ENCODE peak calls at places on chromosomes 1 and 21, in eight cellular contexts. One of them, this sample, is unnamed.

GRCh38 chr1:227445092-227445674 is 118.2 kb upstream of the ZNF678 start:
- DNase-seq in GM12878: no peak
- DNase-seq in sigmoid colon: no peak
- DNase-seq in SK-N-SH: no peak
- DNase-seq in GM12891: no peak
- DNase-seq in suprapubic skin: no peak
- DNase-seq in K562: no peak
- DNase-seq in HCT116: no peak
- DNase-seq in this sample: no peak

GRCh38 chr1:53625049-53625448 is 113.9 kb downstream of the GLIS1 start:
- DNase-seq in GM12878: no peak
- DNase-seq in HCT116: no peak
- DNase-seq in sigmoid colon: no peak
- DNase-seq in SK-N-SH: no peak
- DNase-seq in GM12891: no peak
- DNase-seq in suprapubic skin: peak
- DNase-seq in K562: no peak
- DNase-seq in this sample: no peak

GRCh38 chr1:194889310-194889709 is 1702.9 kb upstream of the B3GALT2 start:
- DNase-seq in GM12878: no peak
- DNase-seq in K562: no peak
- DNase-seq in suprapubic skin: no peak
- DNase-seq in HCT116: no peak
- DNase-seq in SK-N-SH: no peak
- DNase-seq in GM12891: no peak
- DNase-seq in sigmoid colon: no peak
- DNase-seq in this sample: no peak

GRCh38 chr1:241702436-241702835 is 50.4 kb downstream of the WDR64 start:
- DNase-seq in SK-N-SH: no peak
- DNase-seq in GM12891: no peak
- DNase-seq in sigmoid colon: no peak
- DNase-seq in GM12878: no peak
- DNase-seq in suprapubic skin: no peak
- DNase-seq in K562: no peak
- DNase-seq in HCT116: no peak
- DNase-seq in this sample: no peak

GRCh38 chr1:248800459-248800858 is 25.3 kb downstream of the SH3BP5L start:
- DNase-seq in K562: no peak
- DNase-seq in GM12878: peak
- DNase-seq in sigmoid colon: no peak
- DNase-seq in HCT116: no peak
- DNase-seq in SK-N-SH: no peak
- DNase-seq in GM12891: no peak
- DNase-seq in suprapubic skin: no peak
- DNase-seq in this sample: no peak

GRCh38 chr1:66231162-66232077 is 302.5 kb upstream of the SGIP1 start:
- DNase-seq in GM12891: no peak
- DNase-seq in HCT116: peak
- DNase-seq in K562: no peak
- DNase-seq in GM12878: no peak
- DNase-seq in suprapubic skin: no peak
- DNase-seq in sigmoid colon: no peak
- DNase-seq in SK-N-SH: no peak
- DNase-seq in this sample: no peak

GRCh38 chr1:110466646-110467280 is 15.8 kb downstream of the PROK1 start:
- DNase-seq in HCT116: no peak
- DNase-seq in K562: no peak
- DNase-seq in SK-N-SH: no peak
- DNase-seq in GM12891: no peak
- DNase-seq in sigmoid colon: no peak
- DNase-seq in GM12878: no peak
- DNase-seq in suprapubic skin: no peak
- DNase-seq in this sample: no peak

GRCh38 chr1:42992043-42992697 is 33.5 kb upstream of the SLC2A1 start:
- DNase-seq in GM12878: no peak
- DNase-seq in suprapubic skin: no peak
- DNase-seq in GM12891: no peak
- DNase-seq in sigmoid colon: no peak
- DNase-seq in HCT116: no peak
- DNase-seq in SK-N-SH: no peak
- DNase-seq in K562: no peak
- DNase-seq in this sample: no peak

GRCh38 chr1:82177190-82177589 is 376.5 kb downstream of the ADGRL2 start:
- DNase-seq in SK-N-SH: no peak
- DNase-seq in GM12891: no peak
- DNase-seq in suprapubic skin: no peak
- DNase-seq in K562: no peak
- DNase-seq in HCT116: no peak
- DNase-seq in sigmoid colon: no peak
- DNase-seq in GM12878: no peak
- DNase-seq in this sample: no peak

GRCh38 chr21:45004481-45005263 is 64.8 kb downstream of the SLX9 start:
- DNase-seq in sigmoid colon: no peak
- DNase-seq in suprapubic skin: no peak
- DNase-seq in HCT116: no peak
- DNase-seq in GM12891: no peak
- DNase-seq in K562: peak
- DNase-seq in GM12878: no peak
- DNase-seq in SK-N-SH: no peak
- DNase-seq in this sample: no peak

GRCh38 chr1:17272066-17272465 is 23.2 kb downstream of the PADI3 start:
- DNase-seq in suprapubic skin: no peak
- DNase-seq in SK-N-SH: no peak
- DNase-seq in K562: no peak
- DNase-seq in GM12891: no peak
- DNase-seq in HCT116: no peak
- DNase-seq in sigmoid colon: no peak
- DNase-seq in GM12878: no peak
- DNase-seq in this sample: no peak

GRCh38 chr1:17270891-17271765 is 22.2 kb downstream of the PADI3 start:
- DNase-seq in sigmoid colon: no peak
- DNase-seq in SK-N-SH: no peak
- DNase-seq in GM12891: no peak
- DNase-seq in HCT116: no peak
- DNase-seq in suprapubic skin: no peak
- DNase-seq in GM12878: no peak
- DNase-seq in K562: no peak
- DNase-seq in this sample: no peak

GRCh38 chr1:17274186-17275170 is 25.6 kb downstream of the PADI3 start:
- DNase-seq in GM12891: peak
- DNase-seq in K562: peak
- DNase-seq in sigmoid colon: peak
- DNase-seq in suprapubic skin: no peak
- DNase-seq in SK-N-SH: peak
- DNase-seq in GM12878: peak
- DNase-seq in HCT116: peak
- DNase-seq in this sample: peak

GRCh38 chr1:17273096-17273495 is 24.2 kb downstream of the PADI3 start:
- DNase-seq in HCT116: no peak
- DNase-seq in sigmoid colon: no peak
- DNase-seq in K562: no peak
- DNase-seq in GM12891: no peak
- DNase-seq in SK-N-SH: no peak
- DNase-seq in GM12878: no peak
- DNase-seq in suprapubic skin: no peak
- DNase-seq in this sample: no peak

DNA sequence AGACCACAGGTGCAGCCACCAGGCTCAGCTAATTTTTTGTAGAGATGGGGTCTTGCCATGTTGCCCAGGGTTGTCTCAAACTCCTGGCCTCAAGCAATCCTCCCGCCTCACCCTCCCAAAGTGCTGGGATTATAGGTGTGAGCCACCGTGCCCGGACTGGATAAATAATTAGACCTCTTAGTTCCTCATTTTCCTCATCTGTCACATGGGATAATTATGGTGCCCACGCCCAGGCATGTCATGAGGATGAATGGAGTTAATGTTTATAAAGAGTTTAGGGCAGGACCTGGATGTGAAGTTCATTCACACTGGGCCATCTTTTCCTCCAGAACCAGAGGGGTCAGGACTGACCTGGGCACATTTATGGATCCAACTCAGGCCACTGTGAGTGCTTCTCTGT is 23.7 kb downstream of the PADI3 start:
- DNase-seq in sigmoid colon: no peak
- DNase-seq in K562: no peak
- DNase-seq in GM12878: no peak
- DNase-seq in SK-N-SH: no peak
- DNase-seq in GM12891: no peak
- DNase-seq in suprapubic skin: no peak
- DNase-seq in HCT116: no peak
- DNase-seq in this sample: no peak
- TF ChIP-seq POLR2AphosphoS5 in sigmoid colon: no peak
- TF ChIP-seq POLR2AphosphoS5 in K562: no peak
- TF ChIP-seq POLR2AphosphoS5 in GM12878: no peak
- TF ChIP-seq POLR2AphosphoS5 in SK-N-SH: no peak
- TF ChIP-seq POLR2AphosphoS5 in GM12891: no peak
- TF ChIP-seq POLR2AphosphoS5 in suprapubic skin: no peak
- TF ChIP-seq POLR2AphosphoS5 in HCT116: no peak
- TF ChIP-seq POLR2AphosphoS5 in this sample: no peak

GRCh38 chr1:19780267-19780877 is 19.3 kb downstream of the TMCO4 start:
- DNase-seq in GM12891: no peak
- DNase-seq in sigmoid colon: no peak
- DNase-seq in SK-N-SH: no peak
- DNase-seq in HCT116: no peak
- DNase-seq in suprapubic skin: no peak
- DNase-seq in GM12878: no peak
- DNase-seq in K562: no peak
- DNase-seq in this sample: no peak
- TF ChIP-seq POLR2AphosphoS5 in GM12891: no peak
- TF ChIP-seq POLR2AphosphoS5 in sigmoid colon: no peak
- TF ChIP-seq POLR2AphosphoS5 in SK-N-SH: no peak
- TF ChIP-seq POLR2AphosphoS5 in HCT116: no peak
- TF ChIP-seq POLR2AphosphoS5 in suprapubic skin: no peak
- TF ChIP-seq POLR2AphosphoS5 in GM12878: no peak
- TF ChIP-seq POLR2AphosphoS5 in K562: no peak
- TF ChIP-seq POLR2AphosphoS5 in this sample: no peak

DNA sequence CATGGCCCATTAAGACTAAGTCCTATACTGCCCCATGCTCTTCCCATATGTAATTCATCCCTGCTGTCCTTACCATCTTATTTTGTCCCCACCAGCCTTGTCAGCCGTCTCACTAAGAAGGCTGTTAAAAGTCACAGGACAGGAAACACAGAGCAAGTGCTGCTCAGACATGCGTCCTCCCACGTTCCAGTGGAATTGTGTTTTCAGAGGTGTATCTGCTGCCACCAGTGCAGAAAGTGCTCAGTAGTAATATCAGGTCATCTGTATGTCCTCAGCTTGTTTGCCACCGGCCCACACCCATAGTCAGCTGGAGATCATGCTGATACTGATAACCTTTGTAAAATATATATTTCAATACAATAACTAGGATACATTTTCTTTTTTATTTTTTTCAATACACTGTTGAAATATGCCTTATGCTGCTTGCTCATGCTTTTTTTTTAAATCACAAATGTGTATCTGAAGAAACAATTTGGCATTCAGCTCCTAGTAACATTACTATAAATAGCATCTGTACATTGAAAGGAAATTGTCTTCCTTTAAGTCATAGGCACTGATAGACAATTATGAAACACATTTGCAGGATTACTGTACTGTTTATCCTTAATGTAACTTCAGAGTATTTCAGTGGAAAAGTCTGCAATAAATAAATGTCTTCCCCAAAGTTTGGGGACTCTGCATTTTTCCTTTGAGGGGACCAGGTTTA is 156.9 kb downstream of the EDEM3 start:
- DNase-seq in GM12878: no peak
- DNase-seq in HCT116: no peak
- DNase-seq in K562: no peak
- DNase-seq in sigmoid colon: no peak
- DNase-seq in GM12891: no peak
- DNase-seq in suprapubic skin: no peak
- DNase-seq in SK-N-SH: peak
- DNase-seq in this sample: no peak
- TF ChIP-seq POLR2AphosphoS5 in GM12878: no peak
- TF ChIP-seq POLR2AphosphoS5 in HCT116: no peak
- TF ChIP-seq POLR2AphosphoS5 in K562: no peak
- TF ChIP-seq POLR2AphosphoS5 in sigmoid colon: no peak
- TF ChIP-seq POLR2AphosphoS5 in GM12891: no peak
- TF ChIP-seq POLR2AphosphoS5 in suprapubic skin: no peak
- TF ChIP-seq POLR2AphosphoS5 in SK-N-SH: no peak
- TF ChIP-seq POLR2AphosphoS5 in this sample: no peak

GRCh38 chr1:41473738-41474362 is 10.6 kb downstream of the EDN2 start:
- DNase-seq in SK-N-SH: no peak
- DNase-seq in HCT116: no peak
- DNase-seq in suprapubic skin: no peak
- DNase-seq in GM12878: no peak
- DNase-seq in sigmoid colon: no peak
- DNase-seq in K562: no peak
- DNase-seq in GM12891: no peak
- DNase-seq in this sample: no peak

GRCh38 chr1:41475859-41476567 is 8.5 kb downstream of the EDN2 start:
- DNase-seq in K562: no peak
- DNase-seq in GM12878: no peak
- DNase-seq in GM12891: no peak
- DNase-seq in SK-N-SH: no peak
- DNase-seq in sigmoid colon: no peak
- DNase-seq in suprapubic skin: no peak
- DNase-seq in HCT116: no peak
- DNase-seq in this sample: no peak

GRCh38 chr1:41476807-41477361 is 7.6 kb downstream of the EDN2 start:
- DNase-seq in SK-N-SH: no peak
- DNase-seq in sigmoid colon: peak
- DNase-seq in HCT116: no peak
- DNase-seq in K562: no peak
- DNase-seq in suprapubic skin: no peak
- DNase-seq in GM12891: no peak
- DNase-seq in GM12878: no peak
- DNase-seq in this sample: peak

GRCh38 chr1:41475346-41475745 is 9.1 kb downstream of the EDN2 start:
- DNase-seq in GM12878: no peak
- DNase-seq in suprapubic skin: no peak
- DNase-seq in GM12891: no peak
- DNase-seq in HCT116: no peak
- DNase-seq in sigmoid colon: no peak
- DNase-seq in SK-N-SH: no peak
- DNase-seq in K562: no peak
- DNase-seq in this sample: no peak

DNA sequence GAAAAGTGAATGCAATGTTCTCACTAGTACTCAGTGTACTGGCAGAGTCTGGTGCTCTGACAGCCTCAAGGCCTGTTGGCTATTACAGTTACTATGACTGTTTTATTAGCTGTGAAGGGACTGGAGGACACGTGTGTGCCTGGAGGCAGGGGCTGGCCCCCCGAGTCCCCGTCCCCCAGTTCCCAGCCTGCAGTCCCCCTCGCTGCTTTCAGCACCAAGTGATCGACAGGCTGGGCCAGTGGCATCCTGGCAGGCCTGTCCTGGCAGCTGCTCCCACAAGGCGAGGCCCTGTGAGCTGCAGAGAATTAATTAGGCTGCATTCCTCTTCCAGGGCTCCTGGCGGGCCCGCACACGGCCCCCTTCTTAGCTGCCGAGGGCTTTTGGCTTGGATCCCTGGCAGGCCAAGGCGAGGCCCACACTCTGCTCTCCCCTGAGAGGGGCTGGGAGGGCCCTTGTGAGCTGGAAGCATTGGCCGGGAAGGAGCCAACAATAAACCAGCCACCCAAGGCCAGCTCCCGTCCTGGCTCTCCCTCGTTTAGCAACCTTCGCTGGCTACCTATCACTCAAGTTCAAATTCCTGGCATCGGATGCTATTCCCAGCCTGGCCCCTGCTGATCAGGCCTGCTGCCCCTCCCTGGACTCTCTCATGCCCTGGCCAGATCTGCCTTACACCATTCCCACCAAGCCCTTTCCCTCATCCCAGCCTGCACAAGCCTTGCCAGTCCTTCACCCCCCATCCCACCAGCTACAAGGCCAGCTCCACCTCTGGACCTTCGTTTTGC is 9.8 kb downstream of the EDN2 start:
- DNase-seq in K562: no peak
- DNase-seq in GM12878: no peak
- DNase-seq in suprapubic skin: no peak
- DNase-seq in SK-N-SH: peak
- DNase-seq in HCT116: no peak
- DNase-seq in sigmoid colon: peak
- DNase-seq in GM12891: no peak
- DNase-seq in this sample: no peak
- TF ChIP-seq POLR2AphosphoS5 in K562: no peak
- TF ChIP-seq POLR2AphosphoS5 in GM12878: no peak
- TF ChIP-seq POLR2AphosphoS5 in suprapubic skin: no peak
- TF ChIP-seq POLR2AphosphoS5 in SK-N-SH: no peak
- TF ChIP-seq POLR2AphosphoS5 in HCT116: no peak
- TF ChIP-seq POLR2AphosphoS5 in sigmoid colon: peak
- TF ChIP-seq POLR2AphosphoS5 in GM12891: no peak
- TF ChIP-seq POLR2AphosphoS5 in this sample: no peak

This sample was measured in stomach.